ENCODE peak calls at places on chromosome 2, in six cellular contexts. L, A, Q, P, R and B are unnamed samples.

GRCh38 chr2:30656079-30656478 is 151.2 kb downstream of the CAPN13 start:
- DNase-seq in L (no peak), A (no peak), R (no peak), Q (no peak), P (no peak), B (no peak)

GRCh38 chr2:143686585-143687164 is 557.5 kb downstream of the ARHGAP15 start:
- DNase-seq in L (peak), R (no peak), P (no peak), Q (no peak), A (no peak), B (peak)

GRCh38 chr2:121530210-121530562 is 494 bp upstream of the RNU4ATAC start:
- DNase-seq in Q (peak), R (no peak), A (no peak), L (peak), P (no peak), B (peak)

GRCh38 chr2:86037141-86037794 is 68.4 kb downstream of the POLR1A start:
- DNase-seq in L (no peak), Q (peak), A (peak), P (no peak), R (no peak), B (no peak)

GRCh38 chr2:160055726-160056108 is 6.7 kb downstream of the PLA2R1 start:
- DNase-seq in L (no peak), A (no peak), P (no peak), R (no peak), Q (no peak), B (no peak)

GRCh38 chr2:236568068-236568921 is 1.3 kb upstream of the ACKR3 start:
- DNase-seq in R (no peak), A (no peak), L (peak), P (no peak), Q (peak), B (peak)

GRCh38 chr2:217086038-217086522 is 226.2 kb upstream of the TNP1 start:
- DNase-seq in R (no peak), Q (no peak), A (no peak), P (peak), L (no peak), B (no peak)

GRCh38 chr2:28678944-28679343 is 72.7 kb upstream of the PPP1CB start:
- DNase-seq in A (no peak), R (peak), Q (no peak), L (no peak), P (no peak), B (no peak)

GRCh38 chr2:37790462-37790861 is 119.0 kb upstream of the CDC42EP3 start:
- DNase-seq in R (no peak), Q (no peak), P (no peak), A (no peak), L (no peak), B (no peak)

GRCh38 chr2:122218596-122218995 is 463.1 kb downstream of the TSN start:
- DNase-seq in L (no peak), A (no peak), R (no peak), Q (no peak), P (no peak), B (no peak)

GRCh38 chr2:85396531-85397470 is 13.4 kb downstream of the CAPG start:
- DNase-seq in A (no peak), Q (no peak), P (no peak), R (no peak), L (no peak), B (no peak)

GRCh38 chr2:231479455-231479854 is 15.2 kb upstream of the NCL start:
- DNase-seq in Q (no peak), P (no peak), R (no peak), A (no peak), L (no peak), B (no peak)

GRCh38 chr2:121044412-121044811 is 240.6 kb downstream of the TFCP2L1 start:
- DNase-seq in A (no peak), P (no peak), L (no peak), R (no peak), Q (peak), B (no peak)

GRCh38 chr2:36960005-36960675 is 6.2 kb downstream of the STRN start:
- DNase-seq in R (no peak), L (no peak), P (no peak), Q (no peak), A (no peak), B (no peak)

GRCh38 chr2:165627463-165627862 is 158.0 kb downstream of the CSRNP3 start:
- DNase-seq in Q (no peak), R (no peak), P (no peak), L (no peak), A (no peak), B (no peak)

GRCh38 chr2:231614559-231615057 is 21.9 kb downstream of the TEX44 start:
- DNase-seq in A (no peak), Q (no peak), P (peak), R (no peak), L (no peak), B (no peak)

GRCh38 chr2:234500394-234501006 is 3.6 kb upstream of the ARL4C start:
- DNase-seq in L (peak), A (peak), P (no peak), R (peak), Q (peak), B (peak)

GRCh38 chr2:173644146-173644545 is 289.5 kb downstream of the CDCA7 start:
- DNase-seq in R (no peak), Q (no peak), A (no peak), P (no peak), L (no peak), B (no peak)

GRCh38 chr2:72745679-72746368 is 80.0 kb downstream of the EXOC6B start:
- DNase-seq in A (no peak), Q (peak), P (no peak), R (peak), L (peak), B (peak)

GRCh38 chr2:181764095-181764963 is 84.0 kb upstream of the NEUROD1 start:
- DNase-seq in A (no peak), L (no peak), P (no peak), R (no peak), Q (no peak), B (no peak)

GRCh38 chr2:58535182-58535581 is 294.1 kb upstream of the FANCL start:
- DNase-seq in P (no peak), R (no peak), Q (no peak), L (no peak), A (no peak), B (peak)

GRCh38 chr2:168694876-168695275 is 107.6 kb upstream of the NOSTRIN start:
- DNase-seq in P (no peak), L (no peak), A (no peak), R (no peak), Q (no peak), B (peak)

GRCh38 chr2:64035067-64035942 is 16.1 kb upstream of the VPS54 start:
- DNase-seq in A (no peak), R (no peak), P (no peak), Q (no peak), L (no peak), B (no peak)

GRCh38 chr2:130865401-130865800 is 28.7 kb downstream of the ARHGEF4 start:
- DNase-seq in R (no peak), A (no peak), Q (no peak), L (no peak), P (no peak), B (no peak)

GRCh38 chr2:212537311-212538155 is 1.1 kb downstream of the ERBB4 start:
- DNase-seq in Q (peak), R (no peak), L (peak), A (no peak), P (peak), B (no peak)

GRCh38 chr2:241499146-241499965 is 9.0 kb downstream of the STK25 start:
- DNase-seq in L (no peak), R (no peak), P (no peak), Q (no peak), A (no peak), B (no peak)

GRCh38 chr2:158998486-158999248 is 30.2 kb downstream of the TANC1 start:
- DNase-seq in A (no peak), R (no peak), Q (peak), P (no peak), L (no peak), B (no peak)

GRCh38 chr2:43026451-43027102 is 199.8 kb downstream of the ZFP36L2 start:
- DNase-seq in R (no peak), A (no peak), L (no peak), P (no peak), Q (no peak), B (no peak)

GRCh38 chr2:199055336-199055735 is 402.4 kb downstream of the SATB2 start:
- DNase-seq in P (no peak), L (no peak), A (no peak), R (no peak), Q (no peak), B (no peak)

GRCh38 chr2:169036717-169037450 is 5.8 kb upstream of the ABCB11 start:
- DNase-seq in A (no peak), R (no peak), P (no peak), L (peak), Q (no peak), B (no peak)

GRCh38 chr2:228401065-228401912 is 219.8 kb upstream of the SPHKAP start:
- DNase-seq in Q (no peak), R (no peak), L (no peak), P (no peak), A (no peak), B (no peak)